ENCODE peak calls at places on chromosomes 3 and 15, in five cellular contexts. One of them, this sample, is unnamed.

GRCh38 chr3:128794067-128794768 is 68.2 kb downstream of the RAB7A start:
- DNase-seq in GM12878: no peak
- DNase-seq in A549: peak
- DNase-seq in K562: peak
- DNase-seq in HepG2: no peak
- DNase-seq in this sample: no peak

GRCh38 chr15:79168922-79169322 is 78.3 kb upstream of the RASGRF1 start:
- DNase-seq in GM12878: no peak
- DNase-seq in A549: peak
- DNase-seq in K562: peak
- DNase-seq in HepG2: peak
- DNase-seq in this sample: peak

GRCh38 chr15:67049351-67050044 is 15.9 kb upstream of the SMAD3 start:
- DNase-seq in GM12878: no peak
- DNase-seq in A549: peak
- DNase-seq in K562: no peak
- DNase-seq in HepG2: peak
- DNase-seq in this sample: no peak

GRCh38 chr3:142595581-142595950 is 627 bp upstream of the PLS1 start:
- DNase-seq in GM12878: no peak
- DNase-seq in A549: peak
- DNase-seq in K562: peak
- DNase-seq in HepG2: peak
- DNase-seq in this sample: no peak

GRCh38 chr15:41870689-41871081 is 23.2 kb downstream of the SPTBN5 start:
- DNase-seq in GM12878: no peak
- DNase-seq in A549: no peak
- DNase-seq in K562: peak
- DNase-seq in HepG2: no peak
- DNase-seq in this sample: no peak

GRCh38 chr3:10358309-10358980 is 37.5 kb upstream of the SEC13 start:
- DNase-seq in GM12878: no peak
- DNase-seq in A549: no peak
- DNase-seq in K562: no peak
- DNase-seq in HepG2: no peak
- DNase-seq in this sample: no peak

GRCh38 chr15:45326280-45326679 is 52.1 kb downstream of the GATM start:
- DNase-seq in GM12878: no peak
- DNase-seq in A549: no peak
- DNase-seq in K562: no peak
- DNase-seq in HepG2: no peak
- DNase-seq in this sample: peak

GRCh38 chr3:177610262-177610661 is 413.0 kb upstream of the TBL1XR1 start:
- DNase-seq in GM12878: no peak
- DNase-seq in A549: no peak
- DNase-seq in K562: no peak
- DNase-seq in HepG2: no peak
- DNase-seq in this sample: peak

GRCh38 chr3:66037986-66038369 is 740 bp downstream of the MAGI1 start:
- DNase-seq in GM12878: no peak
- DNase-seq in A549: no peak
- DNase-seq in K562: peak
- DNase-seq in HepG2: no peak
- DNase-seq in this sample: no peak

GRCh38 chr15:81723758-81724157 is 322.1 kb downstream of the MEX3B start:
- DNase-seq in GM12878: no peak
- DNase-seq in A549: no peak
- DNase-seq in K562: no peak
- DNase-seq in HepG2: no peak
- DNase-seq in this sample: no peak

GRCh38 chr15:42402806-42403205 is 43.5 kb downstream of the CAPN3 start:
- DNase-seq in GM12878: no peak
- DNase-seq in A549: no peak
- DNase-seq in K562: no peak
- DNase-seq in HepG2: no peak
- DNase-seq in this sample: no peak

GRCh38 chr3:72721696-72722381 is 126.4 kb downstream of the SHQ1 start:
- DNase-seq in GM12878: no peak
- DNase-seq in A549: no peak
- DNase-seq in K562: no peak
- DNase-seq in HepG2: no peak
- DNase-seq in this sample: no peak

GRCh38 chr3:99836681-99837080 is 19.0 kb downstream of the CMSS1 start:
- DNase-seq in GM12878: no peak
- DNase-seq in A549: no peak
- DNase-seq in K562: no peak
- DNase-seq in HepG2: no peak
- DNase-seq in this sample: no peak

GRCh38 chr3:88005066-88005465 is 53.7 kb downstream of the CGGBP1 start:
- DNase-seq in GM12878: no peak
- DNase-seq in A549: peak
- DNase-seq in K562: peak
- DNase-seq in HepG2: no peak
- DNase-seq in this sample: peak

GRCh38 chr3:52555056-52555455 is 18.7 kb downstream of the UQCC5 start:
- DNase-seq in GM12878: no peak
- DNase-seq in A549: no peak
- DNase-seq in K562: no peak
- DNase-seq in HepG2: no peak
- DNase-seq in this sample: no peak

GRCh38 chr15:67805871-67806538 is 19.3 kb upstream of the SKOR1 start:
- DNase-seq in GM12878: no peak
- DNase-seq in A549: no peak
- DNase-seq in K562: no peak
- DNase-seq in HepG2: no peak
- DNase-seq in this sample: no peak

GRCh38 chr3:170642882-170643601 is 57.2 kb upstream of the SLC7A14 start:
- DNase-seq in GM12878: no peak
- DNase-seq in A549: no peak
- DNase-seq in K562: no peak
- DNase-seq in HepG2: no peak
- DNase-seq in this sample: no peak

GRCh38 chr15:97521894-97522293 is 438.6 kb upstream of the ARRDC4 start:
- DNase-seq in GM12878: no peak
- DNase-seq in A549: no peak
- DNase-seq in K562: no peak
- DNase-seq in HepG2: no peak
- DNase-seq in this sample: no peak

GRCh38 chr3:134371542-134372324 is 2.5 kb downstream of the AMOTL2 start:
- DNase-seq in GM12878: no peak
- DNase-seq in A549: no peak
- DNase-seq in K562: no peak
- DNase-seq in HepG2: no peak
- DNase-seq in this sample: no peak

GRCh38 chr15:94584833-94585244 is 353.5 kb downstream of the MCTP2 start:
- DNase-seq in GM12878: peak
- DNase-seq in A549: no peak
- DNase-seq in K562: peak
- DNase-seq in HepG2: no peak
- DNase-seq in this sample: no peak

GRCh38 chr15:45641374-45641778 is 6.5 kb downstream of the SQOR start:
- DNase-seq in GM12878: no peak
- DNase-seq in A549: peak
- DNase-seq in K562: no peak
- DNase-seq in HepG2: peak
- DNase-seq in this sample: no peak

GRCh38 chr3:11910971-11911531 is 64.4 kb upstream of the TAMM41 start:
- DNase-seq in GM12878: no peak
- DNase-seq in A549: no peak
- DNase-seq in K562: no peak
- DNase-seq in HepG2: no peak
- DNase-seq in this sample: no peak

GRCh38 chr15:95068847-95069518 is 837.6 kb downstream of the MCTP2 start:
- DNase-seq in GM12878: no peak
- DNase-seq in A549: no peak
- DNase-seq in K562: no peak
- DNase-seq in HepG2: no peak
- DNase-seq in this sample: no peak

GRCh38 chr15:85482896-85483295 is 102.5 kb downstream of the AKAP13 start:
- DNase-seq in GM12878: no peak
- DNase-seq in A549: peak
- DNase-seq in K562: no peak
- DNase-seq in HepG2: no peak
- DNase-seq in this sample: no peak

GRCh38 chr15:62769604-62770003 is 272.9 kb upstream of the TPM1 start:
- DNase-seq in GM12878: no peak
- DNase-seq in A549: no peak
- DNase-seq in K562: no peak
- DNase-seq in HepG2: no peak
- DNase-seq in this sample: no peak

GRCh38 chr3:172217877-172218276 is 178.5 kb downstream of the FNDC3B start:
- DNase-seq in GM12878: no peak
- DNase-seq in A549: no peak
- DNase-seq in K562: no peak
- DNase-seq in HepG2: no peak
- DNase-seq in this sample: no peak

GRCh38 chr3:30260747-30261146 is 345.7 kb upstream of the TGFBR2 start:
- DNase-seq in GM12878: no peak
- DNase-seq in A549: no peak
- DNase-seq in K562: no peak
- DNase-seq in HepG2: no peak
- DNase-seq in this sample: no peak

GRCh38 chr15:74408815-74409214 is 24.9 kb downstream of the SEMA7A start:
- DNase-seq in GM12878: no peak
- DNase-seq in A549: no peak
- DNase-seq in K562: no peak
- DNase-seq in HepG2: no peak
- DNase-seq in this sample: no peak

GRCh38 chr3:53224536-53224935 is 31.3 kb downstream of the TKT start:
- DNase-seq in GM12878: no peak
- DNase-seq in A549: no peak
- DNase-seq in K562: no peak
- DNase-seq in HepG2: no peak
- DNase-seq in this sample: no peak

GRCh38 chr3:173887888-173888287 is 490.3 kb downstream of the NLGN1 start:
- DNase-seq in GM12878: no peak
- DNase-seq in A549: no peak
- DNase-seq in K562: no peak
- DNase-seq in HepG2: no peak
- DNase-seq in this sample: no peak

GRCh38 chr3:173890091-173890490 is 492.5 kb downstream of the NLGN1 start:
- DNase-seq in GM12878: no peak
- DNase-seq in A549: no peak
- DNase-seq in K562: no peak
- DNase-seq in HepG2: no peak
- DNase-seq in this sample: no peak

GRCh38 chr3:173892547-173892946 is 495.0 kb downstream of the NLGN1 start:
- DNase-seq in GM12878: no peak
- DNase-seq in A549: no peak
- DNase-seq in K562: no peak
- DNase-seq in HepG2: no peak
- DNase-seq in this sample: no peak

GRCh38 chr3:173891272-173892100 is 493.9 kb downstream of the NLGN1 start:
- DNase-seq in GM12878: no peak
- DNase-seq in A549: no peak
- DNase-seq in K562: no peak
- DNase-seq in HepG2: no peak
- DNase-seq in this sample: no peak

GRCh38 chr3:173889522-173890055 is 492.0 kb downstream of the NLGN1 start:
- DNase-seq in GM12878: no peak
- DNase-seq in A549: no peak
- DNase-seq in K562: no peak
- DNase-seq in HepG2: no peak
- DNase-seq in this sample: no peak
- TF ChIP-seq REST in GM12878: no peak
- TF ChIP-seq REST in A549: no peak
- TF ChIP-seq REST in K562: no peak
- TF ChIP-seq REST in HepG2: no peak
- TF ChIP-seq REST in this sample: no peak

GRCh38 chr15:47185222-47185800 is 532.0 kb upstream of the SEMA6D start:
- DNase-seq in GM12878: no peak
- DNase-seq in A549: no peak
- DNase-seq in K562: no peak
- DNase-seq in HepG2: no peak
- DNase-seq in this sample: no peak
- H3K4me3 ChIP-seq in GM12878: no peak
- H3K4me3 ChIP-seq in A549: no peak
- H3K4me3 ChIP-seq in K562: no peak
- H3K4me3 ChIP-seq in HepG2: no peak
- H3K4me3 ChIP-seq in this sample: peak

DNA sequence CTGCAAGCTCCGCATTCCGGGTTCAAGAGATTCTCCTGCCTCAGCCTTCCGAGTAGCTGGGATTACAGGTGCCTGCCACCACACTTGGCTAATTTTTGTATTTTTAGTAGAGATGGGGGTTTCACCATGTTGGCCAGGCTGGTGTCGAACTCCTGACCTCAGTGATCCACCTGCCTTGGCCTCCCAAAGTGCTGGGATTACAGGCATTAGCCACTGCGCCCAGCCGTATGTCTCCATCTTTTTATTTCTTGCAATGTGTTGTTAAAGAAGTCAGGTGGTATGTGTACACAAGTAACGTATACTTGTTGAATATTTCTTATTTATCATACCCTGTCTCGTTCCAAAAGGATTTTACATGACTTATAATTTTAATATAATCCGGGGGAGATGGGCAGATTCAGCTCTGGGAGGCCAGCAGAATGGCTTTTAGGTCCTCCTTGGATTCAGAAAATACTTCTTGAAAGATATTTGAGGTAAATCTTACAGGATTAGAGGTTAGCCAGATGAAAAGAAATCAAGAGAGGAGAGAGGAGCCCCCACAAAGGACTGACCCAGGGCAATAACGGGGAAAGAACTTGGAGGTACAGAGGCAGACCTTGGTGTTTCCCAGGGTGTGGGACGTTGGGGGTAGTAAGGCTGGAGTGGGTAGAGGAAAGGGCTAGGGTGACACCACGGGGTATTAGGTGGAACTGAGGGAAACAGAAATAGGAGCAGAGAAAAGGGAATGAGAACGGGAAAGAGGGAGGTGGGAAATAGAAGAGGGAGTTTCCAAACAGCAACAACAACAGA is 27.2 kb upstream of the MUC20 start:
- DNase-seq in GM12878: no peak
- DNase-seq in A549: no peak
- DNase-seq in K562: no peak
- DNase-seq in HepG2: no peak
- DNase-seq in this sample: no peak
- TF ChIP-seq REST in GM12878: no peak
- TF ChIP-seq REST in A549: no peak
- TF ChIP-seq REST in K562: no peak
- TF ChIP-seq REST in HepG2: no peak
- TF ChIP-seq REST in this sample: no peak

GRCh38 chr15:31217067-31217466 is 109.6 kb upstream of the KLF13 start:
- DNase-seq in GM12878: no peak
- DNase-seq in A549: no peak
- DNase-seq in K562: no peak
- DNase-seq in HepG2: no peak
- DNase-seq in this sample: no peak
- H3K4me3 ChIP-seq in GM12878: peak
- H3K4me3 ChIP-seq in A549: peak
- H3K4me3 ChIP-seq in K562: no peak
- H3K4me3 ChIP-seq in HepG2: peak
- H3K4me3 ChIP-seq in this sample: peak

GRCh38 chr3:98557324-98558010 is 25.7 kb downstream of the GPR15 start:
- DNase-seq in GM12878: peak
- DNase-seq in A549: no peak
- DNase-seq in K562: no peak
- DNase-seq in HepG2: no peak
- DNase-seq in this sample: no peak
- TF ChIP-seq REST in GM12878: no peak
- TF ChIP-seq REST in A549: no peak
- TF ChIP-seq REST in K562: no peak
- TF ChIP-seq REST in HepG2: no peak
- TF ChIP-seq REST in this sample: no peak

GRCh38 chr3:16789344-16790100 is 95.2 kb upstream of the PLCL2 start:
- DNase-seq in GM12878: no peak
- DNase-seq in A549: no peak
- DNase-seq in K562: no peak
- DNase-seq in HepG2: no peak
- DNase-seq in this sample: peak
- H3K4me3 ChIP-seq in GM12878: no peak
- H3K4me3 ChIP-seq in A549: no peak
- H3K4me3 ChIP-seq in K562: no peak
- H3K4me3 ChIP-seq in HepG2: no peak
- H3K4me3 ChIP-seq in this sample: no peak